ENCODE peak calls at places on chromosomes 13 and 19, in eight cellular contexts. G is AG10803; C is BJ; N is GM13977; H is AG09319; W is transverse colon; Z is CD8-positive, alpha-beta T cell; M is progenitor cell of endocrine pancreas. Y is an unnamed sample.

GRCh38 chr19:9306443-9306842 is 3.2 kb downstream of the ZNF699 start:
- DNase-seq in G (peak), C (peak), N (no peak), H (no peak), W (no peak), Z (no peak), M (no peak), Y (peak)

GRCh38 chr19:10670187-10670586 is 16.0 kb downstream of the ILF3 start:
- DNase-seq in G (peak), C (no peak), N (no peak), H (no peak), W (no peak), Z (no peak), M (no peak), Y (no peak)

GRCh38 chr19:8021374-8021773 is 15.9 kb upstream of the ELAVL1 start:
- DNase-seq in G (no peak), C (no peak), N (no peak), H (no peak), W (no peak), Z (no peak), M (no peak), Y (no peak)

GRCh38 chr13:48879854-48880253 is 95.9 kb upstream of the FNDC3A start:
- DNase-seq in G (no peak), C (no peak), N (no peak), H (no peak), W (no peak), Z (no peak), M (no peak), Y (no peak)

GRCh38 chr19:35240322-35240721 is 8.5 kb upstream of the LSR start:
- DNase-seq in G (no peak), C (no peak), N (no peak), H (no peak), W (peak), Z (peak), M (no peak), Y (no peak)

GRCh38 chr19:43467730-43468129 is 2.3 kb upstream of the LYPD3 start:
- DNase-seq in G (peak), C (peak), N (no peak), H (no peak), W (no peak), Z (no peak), M (no peak), Y (peak)

GRCh38 chr13:24253520-24254150 is 55.7 kb upstream of the C1QTNF9 start:
- DNase-seq in G (no peak), C (no peak), N (no peak), H (no peak), W (no peak), Z (peak), M (no peak), Y (no peak)

GRCh38 chr19:42052241-42052863 is 17.7 kb downstream of the GRIK5 start:
- DNase-seq in G (no peak), C (no peak), N (no peak), H (no peak), W (no peak), Z (no peak), M (no peak), Y (no peak)

GRCh38 chr19:17070912-17071311 is 4.3 kb downstream of the HAUS8 start:
- DNase-seq in G (no peak), C (no peak), N (no peak), H (no peak), W (no peak), Z (no peak), M (no peak), Y (no peak)

GRCh38 chr13:21686761-21687391 is 16.0 kb downstream of the FGF9 start:
- DNase-seq in G (no peak), C (no peak), N (peak), H (no peak), W (no peak), Z (no peak), M (no peak), Y (no peak)

GRCh38 chr19:5326545-5326944 is 14.1 kb downstream of the PTPRS start:
- DNase-seq in G (no peak), C (no peak), N (no peak), H (no peak), W (no peak), Z (no peak), M (no peak), Y (no peak)

GRCh38 chr13:23743717-23744116 is 145.5 kb downstream of the MIPEP start:
- DNase-seq in G (no peak), C (no peak), N (no peak), H (no peak), W (no peak), Z (no peak), M (no peak), Y (no peak)

GRCh38 chr13:43804461-43805070 is 17.8 kb upstream of the ENOX1 start:
- DNase-seq in G (peak), C (no peak), N (peak), H (no peak), W (no peak), Z (no peak), M (no peak), Y (peak)

GRCh38 chr13:94674609-94675348 is 37.6 kb downstream of the SOX21 start:
- DNase-seq in G (peak), C (no peak), N (peak), H (peak), W (peak), Z (peak), M (peak), Y (peak)

GRCh38 chr19:14718522-14719113 is 28.8 kb downstream of the ZNF333 start:
- DNase-seq in G (no peak), C (no peak), N (no peak), H (no peak), W (no peak), Z (no peak), M (no peak), Y (peak)

GRCh38 chr13:98415326-98416070 is 161.4 kb downstream of the STK24 start:
- DNase-seq in G (no peak), C (no peak), N (no peak), H (no peak), W (no peak), Z (no peak), M (no peak), Y (no peak)

GRCh38 chr13:55654243-55654642 is 1486.5 kb upstream of the PRR20A start:
- DNase-seq in G (no peak), C (no peak), N (no peak), H (no peak), W (no peak), Z (no peak), M (no peak), Y (no peak)

GRCh38 chr13:113150545-113151365 is 7.7 kb upstream of the PROZ start:
- DNase-seq in G (no peak), C (no peak), N (no peak), H (no peak), W (no peak), Z (no peak), M (no peak), Y (no peak)

GRCh38 chr19:6242677-6243076 is 37.1 kb downstream of the MLLT1 start:
- DNase-seq in G (no peak), C (no peak), N (no peak), H (no peak), W (no peak), Z (no peak), M (no peak), Y (no peak)

GRCh38 chr13:43879323-43880181 is at the start of the genes CCDC122 and LACC1:
- DNase-seq in G (peak), C (no peak), N (peak), H (peak), W (peak), Z (peak), M (peak), Y (peak)

GRCh38 chr19:7869910-7870511 is 4.2 kb downstream of the PRR36 start:
- DNase-seq in G (no peak), C (no peak), N (peak), H (no peak), W (peak), Z (peak), M (no peak), Y (no peak)

GRCh38 chr13:79434578-79434977 is 28.5 kb upstream of the RBM26 start:
- DNase-seq in G (no peak), C (no peak), N (no peak), H (no peak), W (no peak), Z (no peak), M (no peak), Y (peak)

GRCh38 chr19:36417752-36418286 is 625 bp downstream of the ZFP82 start:
- DNase-seq in G (no peak), C (no peak), N (no peak), H (no peak), W (no peak), Z (no peak), M (no peak), Y (no peak)

DNA sequence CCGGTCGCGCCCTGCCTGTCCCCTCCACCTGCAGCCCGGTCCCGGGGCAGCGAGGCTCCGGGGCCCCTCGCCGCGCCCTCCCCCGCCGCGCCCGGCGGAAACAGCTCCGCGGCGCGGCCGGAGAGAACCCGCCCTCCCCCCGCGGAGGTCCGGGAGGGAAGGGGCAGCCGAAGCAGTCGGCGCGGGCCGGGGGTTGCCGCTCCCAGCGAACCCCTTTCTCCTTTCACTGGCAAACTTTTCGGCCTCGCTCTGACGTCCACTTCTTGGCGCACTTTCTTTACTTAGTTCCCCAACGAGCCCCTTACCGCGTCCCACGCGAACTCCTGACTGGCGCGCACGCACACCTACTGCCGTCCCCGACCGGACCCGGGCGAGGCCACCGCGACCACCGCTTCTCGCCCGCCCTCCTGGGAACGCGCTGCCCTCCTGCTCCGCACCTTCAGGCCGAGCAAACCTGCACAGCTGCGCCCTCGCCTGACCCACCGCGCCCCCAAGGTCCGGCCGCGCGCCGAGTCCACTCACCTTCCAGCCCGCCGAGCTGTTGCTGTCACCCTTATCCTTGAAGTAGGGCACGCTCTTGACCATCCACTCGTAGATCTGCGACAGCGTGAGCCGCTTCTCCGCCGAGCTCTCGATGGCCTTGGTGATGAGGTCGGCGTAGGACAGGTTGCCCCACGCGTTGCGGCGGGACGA is 1.2 kb downstream of the FOXO1 start:
- DNase-seq in G (no peak), C (no peak), N (peak), H (no peak), W (peak), Z (peak), M (peak), Y (no peak)
- TF ChIP-seq CTCF in G (no peak), C (no peak), N (peak), H (no peak), W (no peak), Z (no peak), M (no peak), Y (no peak)

DNA sequence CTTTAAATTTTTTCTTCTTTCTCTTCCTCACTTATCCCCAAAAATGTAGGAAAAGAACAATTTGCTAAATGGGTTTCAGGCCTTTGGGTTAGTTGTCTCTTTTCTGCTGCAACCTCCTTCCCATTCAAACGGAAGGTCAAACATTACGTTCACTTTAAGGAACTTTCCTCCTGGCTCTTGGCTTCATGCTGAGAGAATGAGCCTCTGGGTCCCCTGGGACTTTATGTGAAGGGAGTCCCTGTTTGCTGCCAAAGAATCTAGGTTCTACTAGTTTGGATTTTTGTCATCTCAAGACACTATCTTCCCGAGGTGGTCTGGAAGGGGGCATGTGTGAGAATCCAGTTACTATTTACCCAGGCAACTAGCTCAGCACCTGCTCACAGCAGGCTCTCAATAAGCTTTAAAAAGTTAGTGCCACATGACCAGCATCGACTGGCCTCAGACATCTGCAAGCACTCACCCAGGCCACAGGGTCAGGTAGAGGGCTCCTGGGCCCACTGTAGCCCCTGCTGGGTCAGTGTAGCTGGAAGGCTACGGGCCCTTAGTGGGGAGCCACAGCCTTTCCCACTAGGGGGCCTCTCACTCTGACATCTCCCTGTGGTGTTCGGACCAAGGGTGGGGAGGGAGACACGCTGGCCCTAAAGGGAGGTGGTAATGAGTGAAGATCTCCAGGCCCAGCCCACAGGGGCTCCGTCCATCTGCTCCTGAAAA is 40.5 kb downstream of the FAM124A start:
- DNase-seq in G (no peak), C (no peak), N (no peak), H (no peak), W (no peak), Z (no peak), M (no peak), Y (no peak)
- TF ChIP-seq CTCF in G (no peak), C (no peak), N (peak), H (no peak), W (no peak), Z (no peak), M (peak), Y (peak)

GRCh38 chr13:33817843-33818661 is at the start of gene RFC3:
- DNase-seq in G (peak), C (peak), N (peak), H (peak), W (peak), Z (peak), M (peak), Y (peak)
- TF ChIP-seq CTCF in G (no peak), C (peak), N (no peak), H (no peak), W (no peak), Z (no peak), M (no peak), Y (no peak)

DNA sequence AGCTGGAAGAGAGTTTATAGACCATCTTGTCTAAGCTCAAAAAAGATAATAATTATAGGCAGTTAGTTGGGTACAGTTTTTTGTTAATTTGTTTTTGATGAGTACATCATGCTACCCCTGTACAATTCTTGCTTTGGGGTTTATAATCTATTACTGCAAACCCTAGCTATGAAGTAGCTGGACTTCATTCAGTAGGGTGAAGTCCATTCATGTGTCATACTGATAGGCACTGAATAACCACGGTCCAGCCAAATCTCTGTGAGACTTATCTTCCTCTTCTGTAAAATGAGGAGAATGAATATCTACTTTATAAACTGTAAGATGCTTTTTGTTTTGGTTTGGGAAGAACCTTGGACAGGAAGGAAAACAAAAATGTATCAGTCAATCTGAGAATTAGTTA is 19.5 kb downstream of the SLC46A3 start:
- DNase-seq in G (no peak), C (no peak), N (no peak), H (no peak), W (no peak), Z (no peak), M (no peak), Y (no peak)
- TF ChIP-seq CTCF in G (no peak), C (no peak), N (no peak), H (no peak), W (no peak), Z (no peak), M (no peak), Y (no peak)

Y was measured in HFFc6.